ENCODE peak calls at places on chromosomes 3 and 15, in eight cellular contexts. X is cortex of kidney; Y is A549; G is fibroblast of mammary gland; W is posterior cingulate gyrus; Z is coronary artery; T is stimulated activated CD8-positive, alpha-beta memory T cell treated with anti-CD3 and anti-CD28 coated beads, Interleukin-4, amount 100 ng/mL, for 4 hours; V is left colon. L is an unnamed sample.

GRCh38 chr15:45457641-45458539 is 64.7 kb downstream of the SLC30A4 start:
- DNase-seq in X (no peak), Y (peak; percentile 41), G (peak; percentile 79), W (peak; percentile 71), Z (no peak), T (peak; percentile 36), V (peak; percentile 72), L (peak; percentile 81)

GRCh38 chr3:48688737-48689075 is 3.0 kb upstream of the NCKIPSD start:
- DNase-seq in X (no peak), Y (no peak), G (no peak), W (no peak), Z (no peak), T (no peak), V (no peak), L (no peak)

GRCh38 chr3:159766563-159767185 is 222.0 kb upstream of the IL12A start:
- DNase-seq in X (no peak), Y (peak; percentile 73), G (peak; percentile 52), W (peak; percentile 40), Z (no peak), T (no peak), V (no peak), L (peak; percentile 64)

GRCh38 chr15:90181781-90182180 is 19.3 kb upstream of the SEMA4B start:
- DNase-seq in X (no peak), Y (no peak), G (no peak), W (no peak), Z (no peak), T (no peak), V (no peak), L (no peak)

GRCh38 chr3:149371001-149371722 is 6.3 kb downstream of the TM4SF1 start:
- DNase-seq in X (no peak), Y (no peak), G (peak; percentile 69), W (no peak), Z (no peak), T (no peak), V (no peak), L (no peak)

GRCh38 chr3:58679974-58680656 is 13.5 kb upstream of the FAM3D start:
- DNase-seq in X (no peak), Y (no peak), G (no peak), W (no peak), Z (peak; percentile 46), T (no peak), V (peak; percentile 61), L (no peak)

GRCh38 chr3:120140098-120140742 is 46.0 kb upstream of the GSK3B start:
- DNase-seq in X (no peak), Y (no peak), G (no peak), W (no peak), Z (no peak), T (no peak), V (no peak), L (no peak)

GRCh38 chr3:156812521-156813335 is 13.4 kb upstream of the LEKR1 start:
- DNase-seq in X (no peak), Y (peak; percentile 90), G (peak; percentile 60), W (no peak), Z (no peak), T (no peak), V (no peak), L (peak; percentile 83)

GRCh38 chr3:43879166-43879565 is 188.4 kb downstream of the ABHD5 start:
- DNase-seq in X (no peak), Y (peak; percentile 23), G (peak; percentile 34), W (no peak), Z (no peak), T (no peak), V (peak; percentile 12), L (no peak)

GRCh38 chr3:133840055-133840737 is 34.6 kb downstream of the SRPRB start:
- DNase-seq in X (no peak), Y (no peak), G (no peak), W (no peak), Z (peak; percentile 40), T (no peak), V (no peak), L (no peak)

GRCh38 chr3:122942937-122943827 is 84.4 kb downstream of the SEMA5B start:
- DNase-seq in X (peak; percentile 18), Y (peak; percentile 94), G (peak; percentile 26), W (peak; percentile 75), Z (no peak), T (no peak), V (peak; percentile 69), L (peak; percentile 59)

GRCh38 chr3:132248490-132248889 is 68.7 kb upstream of the ACP3 start:
- DNase-seq in X (no peak), Y (no peak), G (no peak), W (no peak), Z (no peak), T (no peak), V (no peak), L (no peak)

GRCh38 chr3:151035072-151035471 is 50.4 kb upstream of the MED12L start:
- DNase-seq in X (no peak), Y (no peak), G (no peak), W (no peak), Z (no peak), T (no peak), V (no peak), L (no peak)

GRCh38 chr15:82805994-82806406 is at the start of gene FSD2:
- DNase-seq in X (no peak), Y (no peak), G (no peak), W (no peak), Z (no peak), T (no peak), V (no peak), L (peak; percentile 18)

GRCh38 chr3:58383476-58383875 is 50.2 kb downstream of the PDHB start:
- DNase-seq in X (no peak), Y (no peak), G (peak; percentile 75), W (no peak), Z (no peak), T (no peak), V (no peak), L (peak; percentile 72)

GRCh38 chr3:20811006-20811405 is 625.0 kb upstream of the SGO1 start:
- DNase-seq in X (no peak), Y (no peak), G (no peak), W (no peak), Z (no peak), T (no peak), V (no peak), L (no peak)

GRCh38 chr15:73021139-73021621 is 31.1 kb upstream of the NEO1 start:
- DNase-seq in X (no peak), Y (no peak), G (no peak), W (no peak), Z (no peak), T (no peak), V (no peak), L (no peak)

GRCh38 chr3:61662861-61663260 is 101.5 kb downstream of the PTPRG start:
- DNase-seq in X (no peak), Y (no peak), G (no peak), W (no peak), Z (no peak), T (no peak), V (no peak), L (no peak)

GRCh38 chr3:37987315-37987697 is 3.3 kb upstream of the VILL start:
- DNase-seq in X (no peak), Y (no peak), G (no peak), W (no peak), Z (no peak), T (no peak), V (peak; percentile 60), L (no peak)

GRCh38 chr15:29115093-29115991 is 154.3 kb downstream of the NSMCE3 start:
- DNase-seq in X (no peak), Y (peak; percentile 20), G (no peak), W (no peak), Z (no peak), T (no peak), V (no peak), L (no peak)

GRCh38 chr15:73994912-73995622 is 551 bp downstream of the PML start:
- DNase-seq in X (no peak), Y (no peak), G (no peak), W (no peak), Z (no peak), T (no peak), V (peak; percentile 51), L (peak; percentile 42)